ENCODE peak calls at places on chromosome 9, in five cellular contexts. M is pancreas, J is prostate gland, Q is right atrium auricular region, S is PC-3. H is an unnamed sample. For H3K4me1, the result is how much of the 10 kb centered on the place peaks cover.

GRCh38 chr9:95373765-95374435 is 56.4 kb upstream of the FANCC start:
- DNase-seq in M (no peak), J (no peak), Q (no peak), S (no peak), H (no peak)

GRCh38 chr9:130539473-130540223 is 39.7 kb upstream of the FUBP3 start:
- DNase-seq in M (no peak), J (peak), Q (no peak), S (peak), H (no peak)

GRCh38 chr9:101737705-101738565 is 512 bp downstream of the GRIN3A start:
- DNase-seq in M (peak), J (no peak), Q (no peak), S (no peak), H (peak)

GRCh38 chr9:113737414-113738271 is 138.5 kb upstream of the ZNF618 start:
- DNase-seq in M (no peak), J (peak), Q (no peak), S (peak), H (peak)

GRCh38 chr9:4084440-4084818 is 215.4 kb downstream of the GLIS3 start:
- DNase-seq in M (no peak), J (no peak), Q (no peak), S (no peak), H (peak)

GRCh38 chr9:18056993-18057369 is 417.0 kb upstream of the ADAMTSL1 start:
- DNase-seq in M (no peak), J (no peak), Q (no peak), S (no peak), H (no peak)

GRCh38 chr9:131555841-131556673 is 10.7 kb downstream of the PRRT1B start:
- DNase-seq in M (no peak), J (no peak), Q (no peak), S (no peak), H (no peak)

GRCh38 chr9:76534031-76534430 is 75.0 kb downstream of the GCNT1 start:
- DNase-seq in M (no peak), J (no peak), Q (no peak), S (no peak), H (no peak)

GRCh38 chr9:98260635-98261034 is 5.2 kb upstream of the TBC1D2 start:
- DNase-seq in M (no peak), J (no peak), Q (no peak), S (no peak), H (no peak)

GRCh38 chr9:114124138-114124537 is 25.0 kb upstream of the KIF12 start:
- DNase-seq in M (no peak), J (no peak), Q (no peak), S (no peak), H (no peak)

GRCh38 chr9:107994638-107995037 is 505.1 kb upstream of the KLF4 start:
- DNase-seq in M (no peak), J (no peak), Q (no peak), S (no peak), H (no peak)

GRCh38 chr9:111096051-111096450 is 57.8 kb upstream of the LPAR1 start:
- DNase-seq in M (no peak), J (no peak), Q (no peak), S (no peak), H (no peak)

GRCh38 chr9:127097683-127098082 is 24.8 kb downstream of the ANGPTL2 start:
- DNase-seq in M (no peak), J (no peak), Q (no peak), S (no peak), H (no peak)

GRCh38 chr9:96327694-96328352 is 25.8 kb upstream of the HSD17B3 start:
- DNase-seq in M (no peak), J (peak), Q (no peak), S (peak), H (peak)

GRCh38 chr9:105204416-105204815 is 40.0 kb upstream of the SLC44A1 start:
- DNase-seq in M (no peak), J (no peak), Q (no peak), S (no peak), H (no peak)

GRCh38 chr9:111691686-111692329 is 30.4 kb downstream of the GNG10 start:
- DNase-seq in M (no peak), J (no peak), Q (no peak), S (peak), H (no peak)

GRCh38 chr9:127763918-127764384 is 14.5 kb downstream of the SH2D3C start:
- DNase-seq in M (no peak), J (no peak), Q (no peak), S (no peak), H (peak)

GRCh38 chr9:130997395-130997684 is 11.6 kb upstream of the LAMC3 start:
- DNase-seq in M (no peak), J (no peak), Q (no peak), S (no peak), H (no peak)

GRCh38 chr9:77177894-77178794 is 810 bp downstream of the VPS13A start:
- DNase-seq in M (peak), J (peak), Q (no peak), S (peak), H (peak)

DNA sequence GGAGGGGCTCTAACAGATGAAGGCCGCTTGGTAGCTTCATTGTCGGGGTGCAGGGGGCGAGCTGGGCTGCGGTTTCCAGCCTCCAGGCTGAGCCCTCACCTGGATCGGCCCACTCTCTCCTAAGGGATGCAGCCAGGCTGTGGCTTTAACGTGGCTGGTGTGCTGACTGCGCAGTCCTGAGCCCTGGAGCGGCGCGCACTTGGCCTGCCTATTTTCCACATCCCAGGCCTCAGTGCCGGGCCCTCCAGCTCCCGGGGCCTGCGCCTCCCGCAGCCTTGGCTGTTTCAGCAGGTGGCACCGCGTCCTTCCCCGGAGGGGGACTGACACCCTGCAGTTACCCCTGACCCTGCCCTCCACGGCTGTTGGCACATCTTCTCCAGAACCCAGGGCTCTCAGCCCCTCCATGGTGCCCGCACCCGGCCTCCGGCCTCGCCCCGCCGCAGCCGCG is 1.4 kb downstream of the RNU6ATAC start:
- DNase-seq in M (no peak), J (no peak), Q (no peak), S (no peak), H (peak)
- H3K4me1 ChIP-seq in M (under half), J (under half), Q (under half), S (under half), H (under half)

DNA sequence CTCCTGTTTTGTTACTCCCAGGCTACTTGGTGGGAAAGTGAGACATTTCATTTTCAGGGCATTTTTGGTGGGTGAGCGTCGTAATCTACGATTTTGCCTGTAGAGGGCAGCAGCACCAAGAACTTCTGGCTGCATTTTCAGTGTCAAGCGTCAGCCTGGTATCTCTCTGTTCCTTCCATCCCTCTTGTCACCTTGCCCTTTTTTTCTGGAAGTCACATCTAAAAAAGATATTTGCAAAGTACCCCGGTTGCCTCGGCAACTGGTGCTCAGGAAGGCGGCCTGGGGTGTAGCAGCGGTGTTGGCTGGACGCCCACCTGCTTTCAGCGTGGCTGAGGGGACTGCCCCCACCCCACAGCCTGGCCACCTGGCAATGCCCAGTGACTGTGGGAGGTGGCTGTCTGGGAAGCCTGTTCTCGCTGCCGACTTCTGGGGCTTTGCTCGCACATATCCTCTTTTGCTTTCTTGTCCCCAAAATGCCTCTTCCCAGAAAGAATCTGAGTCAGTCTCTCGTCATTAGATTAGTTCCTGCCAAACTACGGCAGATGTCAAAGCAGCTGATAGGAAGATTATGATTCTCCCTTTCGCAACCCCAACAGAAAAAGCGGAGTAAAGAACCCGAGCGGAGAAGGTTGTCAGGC is 84.5 kb downstream of the ACER2 start:
- DNase-seq in M (peak), J (peak), Q (peak), S (peak), H (peak)
- TF ChIP-seq CTCF in M (peak), J (peak), Q (peak), S (peak), H (peak)

GRCh38 chr9:122860319-122861142 is 32.1 kb upstream of the PDCL start:
- DNase-seq in M (no peak), J (no peak), Q (no peak), S (peak), H (no peak)

GRCh38 chr9:122865300-122865699 is 36.9 kb upstream of the PDCL start:
- DNase-seq in M (no peak), J (no peak), Q (no peak), S (no peak), H (no peak)

DNA sequence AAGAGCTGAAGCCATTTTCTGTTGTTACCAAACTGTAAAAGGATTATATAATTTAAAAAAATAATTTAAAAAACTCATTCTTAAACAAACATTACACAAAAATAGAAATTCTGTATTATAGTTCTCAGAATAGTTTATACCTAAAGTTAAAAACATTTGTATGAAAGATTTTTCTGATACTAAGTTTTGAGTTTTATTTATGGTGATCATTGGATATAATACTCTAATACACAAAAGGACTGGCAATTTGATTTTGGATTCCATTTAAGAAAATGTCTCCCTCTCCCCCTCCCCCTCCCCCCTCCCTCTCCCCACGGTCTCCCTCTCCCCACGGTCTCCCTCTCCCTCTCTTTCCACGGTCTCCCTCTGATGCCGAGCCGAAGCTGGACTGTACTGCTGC is 37.7 kb upstream of the PDCL start:
- DNase-seq in M (no peak), J (no peak), Q (no peak), S (no peak), H (no peak)
- H3K27ac ChIP-seq in M (no peak), J (no peak), Q (no peak), S (no peak), H (no peak)

DNA sequence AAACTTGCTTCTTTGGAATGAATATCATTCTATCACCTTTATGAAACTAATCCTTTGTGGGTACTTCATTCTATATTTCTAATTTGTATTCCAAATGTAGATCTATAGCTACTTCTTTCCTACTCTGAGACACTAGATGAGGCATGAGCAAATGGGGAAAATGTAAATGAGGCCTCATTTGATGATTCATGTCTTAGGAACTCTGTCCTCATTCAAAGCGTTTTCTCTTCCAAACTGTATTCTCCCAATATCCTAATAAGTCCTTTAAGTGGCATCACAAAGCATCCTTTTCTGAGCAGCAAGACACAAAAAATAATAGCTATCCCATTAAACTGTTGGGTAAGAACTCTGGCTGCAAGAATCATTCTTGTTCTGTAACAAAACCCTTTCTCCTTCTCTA is 56.1 kb downstream of the TTLL11 start:
- DNase-seq in M (no peak), J (no peak), Q (no peak), S (peak), H (no peak)
- H3K4me1 ChIP-seq in M (under half), J (under half), Q (under half), S (under half), H (under half)

DNA sequence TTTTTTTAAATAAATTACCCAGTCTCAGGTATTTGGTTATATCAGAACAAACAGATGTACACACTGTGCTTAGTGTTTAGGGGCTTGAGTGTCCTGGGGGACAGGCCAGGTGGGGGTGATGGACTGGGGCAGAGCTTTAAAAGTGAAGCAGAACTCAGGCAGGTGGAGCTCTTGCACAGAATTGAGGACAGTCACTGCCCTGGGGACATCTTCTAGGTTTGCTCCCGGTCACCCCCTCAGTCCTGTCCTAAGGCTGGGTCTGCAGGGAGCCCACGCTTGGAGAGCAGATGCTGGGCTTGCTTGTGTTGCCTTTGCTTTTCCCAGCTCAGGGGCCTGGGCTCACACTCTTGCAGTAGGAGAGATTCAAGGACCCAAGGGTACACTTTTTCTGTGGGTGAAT is 10.8 kb downstream of the GADD45G start:
- DNase-seq in M (no peak), J (no peak), Q (no peak), S (no peak), H (no peak)
- TF ChIP-seq CTCF in M (no peak), J (no peak), Q (no peak), S (no peak), H (no peak)

GRCh38 chr9:129027685-129028191 is 393 bp downstream of the SH3GLB2 start:
- DNase-seq in M (peak), J (no peak), Q (peak), S (peak), H (peak)
- H3K27ac ChIP-seq in M (peak), J (peak), Q (peak), S (no peak), H (peak)

GRCh38 chr9:673966-674526 is 167.5 kb upstream of the DMRT1 start:
- DNase-seq in M (no peak), J (no peak), Q (no peak), S (no peak), H (no peak)
- H3K4me1 ChIP-seq in M (under half), J (under half), Q (under half), S (under half), H (under half)

GRCh38 chr9:35001285-35001677 is 11.7 kb downstream of the DNAJB5 start:
- DNase-seq in M (no peak), J (no peak), Q (no peak), S (no peak), H (no peak)
- TF ChIP-seq CTCF in M (no peak), J (no peak), Q (no peak), S (no peak), H (no peak)

GRCh38 chr9:82938426-82938825 is 124.5 kb downstream of the RASEF start:
- DNase-seq in M (no peak), J (no peak), Q (no peak), S (no peak), H (no peak)

GRCh38 chr9:82939451-82939850 is 123.5 kb downstream of the RASEF start:
- DNase-seq in M (peak), J (no peak), Q (no peak), S (peak), H (no peak)

GRCh38 chr9:82930116-82930515 is 132.8 kb downstream of the RASEF start:
- DNase-seq in M (no peak), J (no peak), Q (no peak), S (no peak), H (no peak)

GRCh38 chr9:82940386-82940785 is 122.6 kb downstream of the RASEF start:
- DNase-seq in M (no peak), J (no peak), Q (no peak), S (no peak), H (no peak)

GRCh38 chr9:82934949-82935348 is 128.0 kb downstream of the RASEF start:
- DNase-seq in M (no peak), J (no peak), Q (no peak), S (peak), H (no peak)
- H3K27ac ChIP-seq in M (no peak), J (no peak), Q (no peak), S (peak), H (no peak)

DNA sequence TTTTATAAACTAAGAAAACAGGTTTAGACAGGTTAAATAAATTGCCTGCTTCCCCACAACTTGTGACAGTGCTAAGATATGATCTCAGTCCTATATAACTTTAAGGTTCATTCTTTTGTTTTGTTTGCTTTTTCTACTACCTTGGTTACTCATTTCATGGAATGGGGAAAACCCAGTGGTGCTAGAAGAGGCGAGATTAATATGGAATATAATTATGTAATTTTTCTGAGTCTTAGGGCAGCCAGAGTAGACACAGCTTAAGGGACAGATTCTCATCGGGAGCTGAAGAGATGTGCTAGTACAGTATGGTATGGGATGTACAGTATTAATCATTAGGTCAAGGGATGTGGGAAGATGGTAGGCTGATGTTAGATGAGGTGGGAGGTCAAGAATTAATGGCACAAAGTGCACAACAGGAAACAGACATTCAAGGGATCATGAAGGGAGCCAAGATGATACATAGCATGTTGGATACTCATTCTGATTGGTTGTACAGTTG is 6.2 kb downstream of the TRIM32 start:
- DNase-seq in M (no peak), J (no peak), Q (no peak), S (peak), H (no peak)
- H3K4me1 ChIP-seq in M (under half), J (under half), Q (under half), S (under half), H (under half)